ENCODE peak calls at places on chromosomes 13 and 19, in eight cellular contexts. M is upper lobe of right lung, D is GM20000, U is SW480, B is GM03348, I is NCI-H510A treated with DMSO at 0.1 percent for 48 hours, T is NCI-H2081 treated with DMSO at 0.1 percent for 48 hours, F is NCI-H1092 treated with DMSO at 0.1 percent for 48 hours. K is an unnamed sample.

GRCh38 chr13:95706356-95706755 is 29.4 kb downstream of the DNAJC3 start:
- DNase-seq in M (no peak), D (no peak), U (no peak), B (no peak), I (no peak), T (no peak), F (no peak), K (no peak)

GRCh38 chr13:29436291-29436690 is 159.2 kb downstream of the SLC7A1 start:
- DNase-seq in M (no peak), D (no peak), U (no peak), B (peak; percentile 30), I (no peak), T (no peak), F (no peak), K (peak; percentile 93)

GRCh38 chr19:1624458-1624857 is 19.2 kb upstream of the UQCR11 start:
- DNase-seq in M (no peak), D (peak; percentile 88), U (no peak), B (peak; percentile 60), I (peak; percentile 7), T (no peak), F (no peak), K (peak; percentile 63)

GRCh38 chr19:1182068-1182467 is 8.0 kb upstream of the SBNO2 start:
- DNase-seq in M (no peak), D (no peak), U (no peak), B (no peak), I (no peak), T (no peak), F (no peak), K (no peak)

GRCh38 chr19:44571830-44572661 is 41.3 kb upstream of the IGSF23 start:
- DNase-seq in M (no peak), D (no peak), U (no peak), B (no peak), I (no peak), T (no peak), F (no peak), K (no peak)

GRCh38 chr19:49017666-49018351 is 918 bp upstream of the LHB start:
- DNase-seq in M (peak; percentile 80), D (peak; percentile 88), U (peak; percentile 83), B (peak; percentile 89), I (peak; percentile 19), T (no peak), F (no peak), K (peak; percentile 83)

GRCh38 chr13:22055259-22055658 is 384.4 kb downstream of the FGF9 start:
- DNase-seq in M (no peak), D (no peak), U (no peak), B (peak; percentile 55), I (no peak), T (no peak), F (no peak), K (no peak)

GRCh38 chr13:29435125-29435911 is 160.2 kb downstream of the SLC7A1 start:
- DNase-seq in M (no peak), D (no peak), U (no peak), B (peak; percentile 83), I (peak; percentile 50), T (no peak), F (no peak), K (peak; percentile 94)

GRCh38 chr13:79799466-79799865 is 318.5 kb downstream of the NDFIP2 start:
- DNase-seq in M (no peak), D (no peak), U (no peak), B (no peak), I (no peak), T (no peak), F (no peak), K (no peak)

GRCh38 chr19:33280351-33280921 is 21.9 kb downstream of the CEBPA start:
- DNase-seq in M (no peak), D (peak; percentile 74), U (no peak), B (no peak), I (no peak), T (no peak), F (no peak), K (no peak)

GRCh38 chr19:58387338-58388174 is 487 bp downstream of the RPS5 start:
- DNase-seq in M (no peak), D (no peak), U (no peak), B (no peak), I (no peak), T (no peak), F (no peak), K (peak; percentile 34)

GRCh38 chr13:48739346-48740037 is 85.8 kb downstream of the CYSLTR2 start:
- DNase-seq in M (no peak), D (no peak), U (no peak), B (no peak), I (no peak), T (no peak), F (no peak), K (no peak)

GRCh38 chr13:30145709-30146367 is 161.5 kb downstream of the KATNAL1 start:
- DNase-seq in M (no peak), D (peak; percentile 75), U (no peak), B (no peak), I (no peak), T (no peak), F (no peak), K (no peak)

GRCh38 chr13:102757006-102757405 is 16.6 kb downstream of the TEX30 start:
- DNase-seq in M (no peak), D (no peak), U (no peak), B (no peak), I (no peak), T (no peak), F (no peak), K (no peak)

GRCh38 chr19:51457351-51458013 is 772 bp downstream of the SIGLEC8 start:
- DNase-seq in M (no peak), D (no peak), U (no peak), B (no peak), I (no peak), T (no peak), F (no peak), K (no peak)

GRCh38 chr19:5321851-5322681 is 18.5 kb downstream of the PTPRS start:
- DNase-seq in M (no peak), D (peak; percentile 87), U (peak; percentile 42), B (no peak), I (no peak), T (no peak), F (no peak), K (no peak)

GRCh38 chr13:97395437-97396136 is 38.4 kb upstream of the RAP2A start:
- DNase-seq in M (no peak), D (no peak), U (no peak), B (peak; percentile 33), I (no peak), T (no peak), F (no peak), K (peak; percentile 79)

GRCh38 chr19:11931051-11931450 is 6.1 kb downstream of the ZNF700 start:
- DNase-seq in M (no peak), D (no peak), U (no peak), B (no peak), I (no peak), T (no peak), F (no peak), K (no peak)

GRCh38 chr13:53749306-53749705 is 720.7 kb downstream of the OLFM4 start:
- DNase-seq in M (no peak), D (no peak), U (no peak), B (no peak), I (no peak), T (no peak), F (no peak), K (no peak)

GRCh38 chr19:37992761-37993160 is 85.8 kb downstream of the SIPA1L3 start:
- DNase-seq in M (no peak), D (no peak), U (no peak), B (no peak), I (no peak), T (no peak), F (no peak), K (no peak)

GRCh38 chr19:4597278-4597974 is 37.9 kb upstream of the SEMA6B start:
- DNase-seq in M (no peak), D (no peak), U (no peak), B (no peak), I (no peak), T (no peak), F (no peak), K (no peak)

GRCh38 chr13:40639226-40639681 is 27.2 kb downstream of the FOXO1 start:
- DNase-seq in M (no peak), D (no peak), U (no peak), B (peak; percentile 17), I (no peak), T (no peak), F (no peak), K (peak; percentile 53)

GRCh38 chr13:101453784-101454201 is 1.3 kb downstream of the ITGBL1 start:
- DNase-seq in M (peak; percentile 73), D (peak; percentile 19), U (no peak), B (peak; percentile 57), I (peak; percentile 1), T (no peak), F (no peak), K (peak; percentile 66)

GRCh38 chr13:100989424-100989823 is 314.8 kb upstream of the TMTC4 start:
- DNase-seq in M (no peak), D (no peak), U (no peak), B (no peak), I (no peak), T (no peak), F (no peak), K (no peak)

GRCh38 chr19:13526552-13526951 is 20.3 kb upstream of the CACNA1A start:
- DNase-seq in M (no peak), D (no peak), U (peak; percentile 31), B (peak; percentile 18), I (peak; percentile 43), T (no peak), F (no peak), K (peak; percentile 49)

GRCh38 chr19:55703790-55704215 is 28.8 kb downstream of the EPN1 start:
- DNase-seq in M (peak; percentile 79), D (no peak), U (no peak), B (peak; percentile 65), I (no peak), T (no peak), F (no peak), K (peak; percentile 66)

GRCh38 chr13:33193428-33193974 is 92.1 kb downstream of the STARD13 start:
- DNase-seq in M (no peak), D (no peak), U (no peak), B (no peak), I (no peak), T (no peak), F (no peak), K (no peak)

GRCh38 chr13:24625870-24626419 is 54.3 kb upstream of the ATP12A start:
- DNase-seq in M (no peak), D (peak; percentile 74), U (no peak), B (peak; percentile 4), I (no peak), T (no peak), F (no peak), K (peak; percentile 22)

GRCh38 chr19:51019544-51019925 is at the start of gene KLK10:
- DNase-seq in M (no peak), D (no peak), U (no peak), B (no peak), I (no peak), T (no peak), F (no peak), K (no peak)

GRCh38 chr19:19591133-19591825 is 27.2 kb downstream of the PBX4 start:
- DNase-seq in M (no peak), D (peak; percentile 79), U (peak; percentile 74), B (peak; percentile 95), I (no peak), T (peak; percentile 32), F (no peak), K (peak; percentile 98)

GRCh38 chr19:41691268-41691970 is 3.3 kb upstream of the CEACAM7 start:
- DNase-seq in M (peak; percentile 63), D (peak; percentile 34), U (peak; percentile 20), B (peak; percentile 58), I (peak; percentile 23), T (no peak), F (no peak), K (peak; percentile 36)

GRCh38 chr13:78593652-78594494 is 9.5 kb downstream of the POU4F1 start:
- DNase-seq in M (no peak), D (no peak), U (no peak), B (no peak), I (no peak), T (no peak), F (peak; percentile 86), K (no peak)

GRCh38 chr19:3479177-3479818 is 1.0 kb downstream of the SMIM24 start:
- DNase-seq in M (no peak), D (peak; percentile 79), U (peak; percentile 45), B (peak; percentile 43), I (no peak), T (no peak), F (no peak), K (peak; percentile 73)

GRCh38 chr19:10679743-10680142 is 21.5 kb upstream of the QTRT1 start:
- DNase-seq in M (no peak), D (no peak), U (no peak), B (no peak), I (no peak), T (no peak), F (no peak), K (no peak)

K was measured in GM23248.